ENCODE peak calls at places on chromosomes 2 and 18, in four cellular contexts. W is Peyer's patch, T is GM23338, C is endothelial cell of umbilical vein. J is an unnamed sample.

GRCh38 chr2:100198461-100199230 is 56.3 kb upstream of the AFF3 start:
- DNase-seq in C (no peak), T (no peak), W (no peak), J (no peak)

GRCh38 chr2:96409543-96410184 is 74.1 kb downstream of the NCAPH start:
- DNase-seq in T (no peak), W (no peak), C (no peak), J (no peak)

GRCh38 chr2:139813340-139813739 is 1033.2 kb upstream of the NXPH2 start:
- DNase-seq in W (no peak), C (no peak), T (no peak), J (no peak)

GRCh38 chr18:48580782-48581181 is 42.0 kb downstream of the CTIF start:
- DNase-seq in W (no peak), T (peak), C (no peak), J (no peak)

GRCh38 chr18:68839701-68840100 is 41.8 kb downstream of the CCDC102B start:
- DNase-seq in W (no peak), C (no peak), T (no peak), J (no peak)

GRCh38 chr2:80482276-80482675 is 177.7 kb upstream of the LRRTM1 start:
- DNase-seq in C (no peak), W (no peak), T (no peak), J (no peak)

GRCh38 chr2:239876948-239877289 is 148.2 kb downstream of the NDUFA10 start:
- DNase-seq in T (no peak), C (no peak), W (no peak), J (no peak)

GRCh38 chr2:233486778-233487552 is 79.6 kb downstream of the USP40 start:
- DNase-seq in T (no peak), C (peak), W (no peak), J (peak)

GRCh38 chr2:206361407-206362045 is 81.8 kb upstream of the ADAM23 start:
- DNase-seq in C (no peak), W (no peak), T (no peak), J (peak)

GRCh38 chr2:27085670-27086089 is 892 bp upstream of the KHK start:
- DNase-seq in C (peak), W (peak), T (peak), J (peak)

GRCh38 chr2:110828330-110828729 is 96.0 kb downstream of the ACOXL start:
- DNase-seq in T (no peak), C (no peak), W (no peak), J (no peak)

DNA sequence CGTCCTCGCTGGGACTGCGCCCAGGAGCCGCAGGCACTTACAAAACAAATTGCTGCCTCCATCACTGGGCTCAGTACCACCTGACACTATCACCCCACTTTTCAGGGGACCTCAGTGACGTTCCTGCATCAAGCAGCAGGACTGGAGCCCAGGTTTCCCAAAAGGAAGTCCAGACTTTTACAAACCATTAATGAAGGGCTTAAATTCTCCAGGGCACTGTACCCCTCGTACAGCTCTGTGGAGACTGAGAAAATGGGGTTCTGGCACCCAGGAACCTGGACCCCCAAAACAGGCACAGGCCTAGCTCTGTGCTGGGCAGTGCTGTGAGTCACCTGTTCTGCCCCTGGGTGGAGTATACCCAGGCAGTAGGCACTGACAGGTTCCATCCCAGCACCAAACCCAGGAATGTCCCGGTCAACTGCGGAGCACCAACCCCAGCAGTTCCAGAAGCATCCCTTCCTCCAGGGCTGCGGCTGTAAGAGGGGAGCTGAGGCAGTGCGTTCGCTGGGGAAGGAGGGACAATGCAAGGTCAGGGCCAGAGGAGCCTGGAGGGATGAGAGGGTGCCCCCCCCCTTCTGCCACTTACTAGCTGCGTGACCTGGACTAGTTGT is 24.6 kb upstream of the NOTO start:
- DNase-seq in C (no peak), W (no peak), T (peak), J (no peak)
- TF ChIP-seq CTCF in C (no peak), W (no peak), T (no peak), J (peak)

DNA sequence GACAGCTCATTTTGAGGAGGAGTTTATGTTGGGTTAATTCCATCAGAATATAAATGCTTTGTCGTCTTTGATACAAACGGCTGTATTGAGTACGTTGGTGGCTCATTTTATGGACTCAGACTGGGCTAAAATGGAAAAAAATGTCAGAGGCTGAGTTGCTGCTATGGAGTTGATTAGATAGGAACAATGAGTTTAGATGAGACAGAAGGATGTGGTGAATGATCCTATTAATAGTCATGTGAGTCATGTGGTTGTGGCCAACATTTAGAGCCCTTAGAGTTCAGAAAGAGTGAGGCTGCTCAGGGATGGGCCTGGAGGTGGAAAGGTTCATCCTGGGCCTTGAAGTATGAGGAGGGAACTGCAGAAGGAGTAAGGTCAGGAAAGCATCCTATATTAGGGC is 434.2 kb downstream of the MEIS1 start:
- DNase-seq in C (peak), W (no peak), T (no peak), J (peak)
- H3K27ac ChIP-seq in C (no peak), W (no peak), T (no peak), J (no peak)

GRCh38 chr18:50044402-50044801 is 150.5 kb downstream of the MYO5B start:
- DNase-seq in W (no peak), T (peak), C (no peak), J (no peak)
- TF ChIP-seq CTCF in W (no peak), T (no peak), C (no peak), J (no peak)

DNA sequence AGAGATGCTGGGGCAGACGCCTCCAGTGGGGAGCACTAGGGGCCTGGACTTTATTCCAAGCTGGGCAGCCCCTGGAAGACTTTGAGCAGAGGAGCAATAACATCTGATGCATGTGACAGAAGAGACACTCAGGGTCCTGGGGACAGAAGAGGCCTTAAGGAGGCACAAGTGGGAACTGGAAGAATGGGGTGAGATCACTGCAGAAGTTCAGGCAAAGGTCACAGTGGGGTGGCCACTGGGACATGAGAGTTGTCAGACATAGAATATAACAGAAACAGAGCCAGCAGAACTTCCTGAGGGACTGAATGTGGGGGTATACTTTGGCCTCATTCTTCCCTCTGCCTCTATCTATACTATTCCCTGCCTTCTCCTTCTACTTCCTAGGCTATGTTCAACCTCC is 24.0 kb downstream of the TGFA start:
- DNase-seq in C (no peak), W (no peak), T (no peak), J (no peak)
- H3K27ac ChIP-seq in C (no peak), W (no peak), T (no peak), J (no peak)

J was measured in RWPE1.